ENCODE peak calls at places on chromosomes 6 and 20, in nine cellular contexts. E, B, P, Q, Z, T, F, R and J are unnamed samples.

GRCh38 chr6:34644716-34645115 is 51.9 kb downstream of the ILRUN start:
- DNase-seq in E (no peak), B (no peak), P (no peak), Q (no peak), Z (no peak), T (no peak), F (no peak), R (no peak), J (no peak)

GRCh38 chr6:72784581-72784980 is 162.7 kb downstream of the KCNQ5 start:
- DNase-seq in E (no peak), B (peak), P (no peak), Q (peak), Z (no peak), T (no peak), F (no peak), R (no peak), J (no peak)

GRCh38 chr6:22367331-22367730 is 70.5 kb upstream of the PRL start:
- DNase-seq in E (no peak), B (no peak), P (no peak), Q (no peak), Z (no peak), T (no peak), F (peak), R (no peak), J (no peak)

GRCh38 chr20:58236612-58237317 is 8.3 kb upstream of the ANKRD60 start:
- DNase-seq in E (peak), B (peak), P (peak), Q (peak), Z (peak), T (peak), F (no peak), R (peak), J (no peak)

GRCh38 chr6:160791981-160792418 is 90.0 kb downstream of the PLG start:
- DNase-seq in E (no peak), B (peak), P (no peak), Q (no peak), Z (no peak), T (no peak), F (no peak), R (no peak), J (no peak)

GRCh38 chr20:50487397-50487796 is 22.8 kb upstream of the PTPN1 start:
- DNase-seq in E (no peak), B (no peak), P (no peak), Q (no peak), Z (no peak), T (no peak), F (no peak), R (no peak), J (no peak)

GRCh38 chr6:8172510-8172909 is 70.2 kb upstream of the EEF1E1 start:
- DNase-seq in E (no peak), B (no peak), P (no peak), Q (no peak), Z (no peak), T (no peak), F (no peak), R (no peak), J (no peak)

GRCh38 chr6:37690964-37691735 is 6.5 kb downstream of the MDGA1 start:
- DNase-seq in E (no peak), B (peak), P (no peak), Q (no peak), Z (no peak), T (no peak), F (no peak), R (no peak), J (no peak)

GRCh38 chr6:162733489-162733888 is 5.7 kb downstream of the PACRG start:
- DNase-seq in E (peak), B (no peak), P (no peak), Q (no peak), Z (no peak), T (no peak), F (no peak), R (peak), J (no peak)

GRCh38 chr6:43740321-43740960 is 29.6 kb upstream of the VEGFA start:
- DNase-seq in E (no peak), B (no peak), P (peak), Q (no peak), Z (peak), T (no peak), F (no peak), R (no peak), J (no peak)

GRCh38 chr6:56860466-56860865 is 94.4 kb upstream of the BEND6 start:
- DNase-seq in E (no peak), B (peak), P (no peak), Q (no peak), Z (no peak), T (no peak), F (no peak), R (no peak), J (no peak)

GRCh38 chr20:25324412-25324811 is 66.2 kb downstream of the ABHD12 start:
- DNase-seq in E (peak), B (no peak), P (peak), Q (no peak), Z (no peak), T (no peak), F (no peak), R (no peak), J (no peak)

GRCh38 chr20:53834749-53835148 is 235.6 kb downstream of the BCAS1 start:
- DNase-seq in E (no peak), B (no peak), P (no peak), Q (no peak), Z (no peak), T (no peak), F (no peak), R (no peak), J (no peak)